ENCODE peak calls at places on chromosomes 2 and 18, in nine cellular contexts. R, V, Y, Z, N, U, I, H and B are unnamed samples.

GRCh38 chr2:38387887-38388286 is 10.8 kb upstream of the ATL2 start:
- DNase-seq in R (no peak), V (no peak), Y (no peak), Z (no peak), N (no peak), U (no peak), I (no peak), H (peak), B (no peak)

GRCh38 chr18:59502222-59502898 is 143.3 kb upstream of the LMAN1 start:
- DNase-seq in R (no peak), V (peak), Y (no peak), Z (no peak), N (peak), U (peak), I (no peak), H (no peak), B (no peak)

GRCh38 chr2:230902180-230902899 is 22.7 kb downstream of the GPR55 start:
- DNase-seq in R (peak), V (peak), Y (peak), Z (peak), N (peak), U (peak), I (peak), H (peak), B (peak)

GRCh38 chr18:51447351-51447896 is 249.9 kb upstream of the MEX3C start:
- DNase-seq in R (no peak), V (no peak), Y (no peak), Z (no peak), N (peak), U (no peak), I (no peak), H (no peak), B (no peak)

GRCh38 chr2:215657844-215658243 is 222.0 kb upstream of the FN1 start:
- DNase-seq in R (no peak), V (peak), Y (no peak), Z (no peak), N (peak), U (peak), I (peak), H (no peak), B (no peak)

GRCh38 chr2:111618953-111619902 is 264.8 kb downstream of the ANAPC1 start:
- DNase-seq in R (no peak), V (no peak), Y (no peak), Z (no peak), N (peak), U (no peak), I (peak), H (no peak), B (no peak)

GRCh38 chr2:72081450-72081849 is 66.2 kb downstream of the CYP26B1 start:
- DNase-seq in R (no peak), V (no peak), Y (no peak), Z (no peak), N (peak), U (no peak), I (no peak), H (no peak), B (no peak)

GRCh38 chr2:18991177-18992168 is 366.9 kb downstream of the OSR1 start:
- DNase-seq in R (peak), V (peak), Y (no peak), Z (no peak), N (peak), U (peak), I (peak), H (no peak), B (no peak)

GRCh38 chr2:222506230-222506934 is 82.0 kb downstream of the SGPP2 start:
- DNase-seq in R (no peak), V (no peak), Y (no peak), Z (no peak), N (no peak), U (no peak), I (no peak), H (no peak), B (no peak)

GRCh38 chr18:13285874-13286273 is 67.3 kb downstream of the LDLRAD4 start:
- DNase-seq in R (no peak), V (no peak), Y (no peak), Z (no peak), N (no peak), U (no peak), I (no peak), H (no peak), B (no peak)

GRCh38 chr18:8777846-8778245 is 72.5 kb downstream of the MTCL1 start:
- DNase-seq in R (no peak), V (no peak), Y (no peak), Z (no peak), N (no peak), U (no peak), I (no peak), H (no peak), B (no peak)

GRCh38 chr2:16713011-16713423 is 47.4 kb upstream of the CYRIA start:
- DNase-seq in R (no peak), V (no peak), Y (no peak), Z (no peak), N (no peak), U (no peak), I (no peak), H (no peak), B (no peak)

GRCh38 chr18:43588838-43589237 is 311.5 kb upstream of the SYT4 start:
- DNase-seq in R (peak), V (no peak), Y (no peak), Z (no peak), N (no peak), U (no peak), I (no peak), H (no peak), B (no peak)